ENCODE peak calls at places on chromosomes 5 and 9, in nine cellular contexts. Y, W, I, E, C, B, L, G and T are unnamed samples.

GRCh38 chr5:107796797-107797196 is 126.1 kb upstream of the EFNA5 start:
- DNase-seq in B (no peak), G (peak; percentile 32), L (peak; percentile 54), C (no peak), I (no peak), W (no peak), Y (peak; percentile 36), E (no peak), T (no peak)

GRCh38 chr5:37055383-37055990 is 178.9 kb downstream of the NIPBL start:
- DNase-seq in B (no peak), I (no peak), E (no peak), L (no peak), G (no peak), Y (no peak), W (no peak), C (peak; percentile 15), T (no peak)

GRCh38 chr5:38515081-38515480 is 41.4 kb downstream of the LIFR start:
- DNase-seq in Y (no peak), I (no peak), L (no peak), W (no peak), C (no peak), E (no peak), G (no peak), B (no peak), T (no peak)

GRCh38 chr9:86768709-86769108 is 178.6 kb downstream of the GAS1 start:
- DNase-seq in L (no peak), G (no peak), C (no peak), Y (no peak), W (no peak), E (no peak), I (no peak), B (no peak), T (no peak)

GRCh38 chr5:60522299-60522915 is 177.6 kb downstream of the DEPDC1B start:
- DNase-seq in B (no peak), I (no peak), C (no peak), W (peak; percentile 31), L (peak; percentile 76), G (peak; percentile 13), Y (peak; percentile 37), E (peak; percentile 83), T (no peak)

GRCh38 chr5:168870914-168871313 is 291.7 kb upstream of the PANK3 start:
- DNase-seq in L (no peak), G (no peak), W (no peak), E (no peak), C (no peak), B (no peak), I (no peak), Y (no peak), T (no peak)

GRCh38 chr5:11853796-11854195 is 50.5 kb downstream of the CTNND2 start:
- DNase-seq in W (no peak), C (no peak), I (no peak), Y (no peak), B (no peak), E (no peak), L (no peak), G (no peak), T (no peak)

GRCh38 chr9:77707696-77708095 is 59.6 kb upstream of the GNA14 start:
- DNase-seq in C (peak; percentile 97), L (peak; percentile 99), E (no peak), G (peak; percentile 100), W (peak; percentile 71), I (no peak), B (no peak), Y (peak; percentile 99), T (no peak)

GRCh38 chr5:73274870-73275756 is 102.1 kb downstream of the TMEM174 start:
- DNase-seq in G (no peak), L (peak; percentile 13), C (peak; percentile 55), B (no peak), E (no peak), Y (peak; percentile 46), W (peak; percentile 36), I (peak; percentile 80), T (no peak)

GRCh38 chr5:15191012-15191411 is 309.0 kb upstream of the FBXL7 start:
- DNase-seq in C (no peak), I (no peak), W (no peak), G (peak; percentile 7), E (no peak), Y (peak; percentile 32), B (no peak), L (no peak), T (no peak)

GRCh38 chr5:145539201-145539600 is 295.9 kb downstream of the PRELID2 start:
- DNase-seq in B (no peak), E (no peak), G (no peak), W (no peak), C (no peak), Y (no peak), L (peak; percentile 39), I (no peak), T (no peak)

GRCh38 chr9:125747765-125748510 is 765 bp downstream of the PBX3 start:
- DNase-seq in B (peak; percentile 33), L (no peak), Y (peak; percentile 56), G (peak; percentile 24), W (peak; percentile 49), C (peak; percentile 30), E (peak; percentile 56), I (peak; percentile 85), T (no peak)

GRCh38 chr5:122844916-122845252 is 529 bp upstream of the SNX24 start:
- DNase-seq in E (peak; percentile 67), Y (no peak), I (no peak), C (no peak), W (no peak), L (peak; percentile 7), B (no peak), G (no peak), T (no peak)

GRCh38 chr5:36377192-36377591 is 75.5 kb upstream of the RANBP3L start:
- DNase-seq in C (no peak), G (no peak), B (no peak), I (no peak), E (no peak), L (no peak), Y (no peak), W (no peak), T (no peak)

GRCh38 chr9:134165357-134166315 is 1.3 kb upstream of the RNU6ATAC start:
- DNase-seq in B (peak; percentile 54), I (peak; percentile 86), C (peak; percentile 44), G (peak; percentile 44), E (peak; percentile 71), L (peak; percentile 19), W (no peak), Y (peak; percentile 46), T (peak; percentile 50)

DNA sequence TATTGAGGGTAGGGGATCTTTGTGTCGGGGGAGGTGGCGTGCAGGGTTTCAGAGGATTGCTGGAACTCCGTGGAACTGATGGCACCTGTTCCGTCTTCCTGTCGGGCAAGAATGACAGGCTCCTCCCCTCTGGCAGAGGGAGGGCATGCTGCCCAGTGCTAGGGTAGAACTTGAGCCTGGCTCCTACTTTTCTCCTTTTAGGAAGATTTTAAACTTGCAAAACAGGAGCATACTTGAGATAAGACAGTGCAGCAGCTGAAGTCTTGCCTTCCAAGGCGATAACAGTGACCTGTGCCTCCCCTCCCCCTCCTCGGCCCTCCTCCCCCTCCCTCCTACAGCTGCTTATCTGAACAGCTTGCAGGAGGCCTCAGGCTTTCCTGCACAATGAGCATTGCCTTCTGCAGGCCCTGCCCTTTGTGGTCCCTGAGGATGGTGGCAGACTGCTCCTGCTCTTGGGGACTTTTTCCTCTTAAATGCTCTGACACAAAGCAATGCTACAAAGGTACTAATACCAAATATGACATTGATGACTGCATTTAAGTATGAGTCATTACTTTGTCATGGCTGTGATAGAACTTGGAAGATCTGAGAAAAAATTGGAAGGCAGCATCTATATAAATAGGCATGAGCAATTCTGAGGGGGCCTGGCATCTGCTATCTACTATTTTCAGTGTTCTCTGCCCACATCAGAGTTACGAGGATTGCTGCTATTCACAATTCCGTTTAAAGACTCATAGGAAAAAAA is 1.9 kb downstream of the GADD45G start:
- DNase-seq in B (peak; percentile 2), W (peak; percentile 63), E (no peak), L (peak; percentile 28), I (peak; percentile 80), Y (peak; percentile 12), C (no peak), G (peak; percentile 35), T (no peak)
- H3K4me3 ChIP-seq in B (peak overlapping the region; percentile 72), W (peak overlapping the region; percentile 92), E (no peak overlapping the region), L (no peak overlapping the region), I (peak overlapping the region; percentile 73), Y (no peak overlapping the region), C (peak overlapping the region; percentile 51), G (no peak overlapping the region), T (no peak overlapping the region)

GRCh38 chr5:141851195-141851874 is 26.9 kb downstream of the PCDH1 start:
- DNase-seq in L (no peak), E (no peak), W (no peak), I (no peak), B (no peak), Y (no peak), G (no peak), C (no peak), T (no peak)
- H3K4me3 ChIP-seq in L (no peak overlapping the region), E (no peak overlapping the region), W (no peak overlapping the region), I (no peak overlapping the region), B (no peak overlapping the region), Y (no peak overlapping the region), G (no peak overlapping the region), C (no peak overlapping the region), T (no peak overlapping the region)

GRCh38 chr9:136328622-136329041 is 1.3 kb downstream of the GPSM1 start:
- DNase-seq in B (no peak), G (peak; percentile 29), L (peak; percentile 36), Y (peak; percentile 78), I (peak; percentile 79), C (no peak), W (peak; percentile 73), E (no peak), T (no peak)

GRCh38 chr9:136326061-136326776 is 1.1 kb upstream of the GPSM1 start:
- DNase-seq in B (no peak), C (no peak), I (peak; percentile 75), Y (peak; percentile 98), G (peak; percentile 23), E (no peak), L (peak; percentile 92), W (peak; percentile 59), T (no peak)

GRCh38 chr9:136328011-136328621 is 777 bp downstream of the GPSM1 start:
- DNase-seq in G (no peak), W (peak; percentile 50), C (peak; percentile 55), I (peak; percentile 88), Y (no peak), L (no peak), B (peak; percentile 18), E (no peak), T (no peak)

GRCh38 chr9:136326777-136327312 is 494 bp upstream of the GPSM1 start:
- DNase-seq in C (no peak), G (no peak), E (no peak), I (peak; percentile 78), W (no peak), Y (peak; percentile 63), L (no peak), B (no peak), T (no peak)

GRCh38 chr9:136327313-136327971 is at the start of gene GPSM1:
- DNase-seq in W (peak; percentile 80), Y (peak; percentile 91), B (peak; percentile 38), E (no peak), G (peak; percentile 38), C (peak; percentile 33), L (peak; percentile 58), I (peak; percentile 88), T (no peak)
- H3K4me3 ChIP-seq in W (peak within 1 kb of the TSS; percentile 77), Y (peak within 1 kb of the TSS; percentile 96), B (peak within 1 kb of the TSS; percentile 35), E (no peak within 1 kb of the TSS), G (peak within 1 kb of the TSS; percentile 76), C (peak within 1 kb of the TSS; percentile 56), L (peak within 1 kb of the TSS; percentile 96), I (peak within 1 kb of the TSS; percentile 52), T (peak within 1 kb of the TSS; percentile 60)

DNA sequence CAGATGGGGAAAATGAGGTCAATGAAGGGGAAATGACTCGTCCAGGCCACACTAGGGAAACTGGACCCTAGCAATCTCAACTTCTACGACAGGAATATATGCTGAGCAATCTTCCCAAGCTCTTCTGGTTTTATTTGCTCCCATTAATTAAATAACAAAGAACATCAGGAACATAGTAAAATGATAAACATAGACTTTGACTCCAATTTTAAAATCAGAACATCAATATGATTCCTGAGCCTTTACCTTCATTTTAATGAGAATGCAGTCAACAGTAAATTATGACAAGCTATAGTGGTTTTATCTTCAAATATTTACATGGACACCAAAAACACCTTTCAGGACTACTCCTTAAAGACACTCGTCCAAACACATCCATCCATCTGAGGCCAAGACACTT is 74.2 kb upstream of the FRRS1L start:
- DNase-seq in L (no peak), Y (no peak), G (no peak), I (no peak), E (no peak), B (no peak), C (no peak), W (no peak), T (no peak)
- H3K4me3 ChIP-seq in L (no peak overlapping the region), Y (no peak overlapping the region), G (no peak overlapping the region), I (no peak overlapping the region), E (no peak overlapping the region), B (no peak overlapping the region), C (no peak overlapping the region), W (no peak overlapping the region), T (no peak overlapping the region)